ENCODE peak calls at places on chromosomes 3 and 15, in ten cellular contexts. One of them, this sample, is unnamed.

GRCh38 chr15:70252056-70252935 is 154.6 kb upstream of the TLE3 start:
- DNase-seq in mucosa of descending colon: no peak
- DNase-seq in prostate gland: peak; percentile 57
- DNase-seq in tibial artery: no peak
- DNase-seq in A549: no peak
- DNase-seq in HepG2: no peak
- DNase-seq in thoracic aorta: no peak
- DNase-seq in spleen: peak; percentile 64
- DNase-seq in DND-41: peak; percentile 78
- DNase-seq in cardiac muscle cell: no peak
- DNase-seq in this sample: no peak

GRCh38 chr15:31609243-31609642 is 282.6 kb downstream of the KLF13 start:
- DNase-seq in HepG2: no peak
- DNase-seq in cardiac muscle cell: no peak
- DNase-seq in mucosa of descending colon: no peak
- DNase-seq in A549: no peak
- DNase-seq in spleen: no peak
- DNase-seq in tibial artery: no peak
- DNase-seq in thoracic aorta: no peak
- DNase-seq in prostate gland: no peak
- DNase-seq in DND-41: no peak
- DNase-seq in this sample: no peak

GRCh38 chr15:41115088-41115651 is 910 bp downstream of the INO80 start:
- DNase-seq in prostate gland: no peak
- DNase-seq in thoracic aorta: no peak
- DNase-seq in spleen: no peak
- DNase-seq in mucosa of descending colon: no peak
- DNase-seq in DND-41: no peak
- DNase-seq in tibial artery: no peak
- DNase-seq in cardiac muscle cell: peak; percentile 66
- DNase-seq in HepG2: peak; percentile 58
- DNase-seq in A549: peak; percentile 30
- DNase-seq in this sample: no peak

GRCh38 chr15:83733691-83734090 is 79.8 kb downstream of the ADAMTSL3 start:
- DNase-seq in thoracic aorta: no peak
- DNase-seq in A549: no peak
- DNase-seq in cardiac muscle cell: no peak
- DNase-seq in spleen: no peak
- DNase-seq in mucosa of descending colon: no peak
- DNase-seq in prostate gland: no peak
- DNase-seq in tibial artery: no peak
- DNase-seq in HepG2: no peak
- DNase-seq in DND-41: no peak
- DNase-seq in this sample: no peak

GRCh38 chr3:17802993-17803392 is 60.6 kb upstream of the TBC1D5 start:
- DNase-seq in spleen: no peak
- DNase-seq in mucosa of descending colon: no peak
- DNase-seq in HepG2: no peak
- DNase-seq in cardiac muscle cell: no peak
- DNase-seq in tibial artery: no peak
- DNase-seq in prostate gland: no peak
- DNase-seq in DND-41: no peak
- DNase-seq in thoracic aorta: no peak
- DNase-seq in A549: no peak
- DNase-seq in this sample: no peak

GRCh38 chr3:31815631-31816440 is 165.2 kb downstream of the OSBPL10 start:
- DNase-seq in spleen: no peak
- DNase-seq in prostate gland: no peak
- DNase-seq in A549: no peak
- DNase-seq in tibial artery: no peak
- DNase-seq in HepG2: no peak
- DNase-seq in thoracic aorta: no peak
- DNase-seq in DND-41: no peak
- DNase-seq in mucosa of descending colon: no peak
- DNase-seq in cardiac muscle cell: peak; percentile 77
- DNase-seq in this sample: no peak

GRCh38 chr3:101061312-101061711 is 68.1 kb upstream of the ABI3BP start:
- DNase-seq in DND-41: no peak
- DNase-seq in tibial artery: no peak
- DNase-seq in HepG2: no peak
- DNase-seq in prostate gland: no peak
- DNase-seq in cardiac muscle cell: no peak
- DNase-seq in spleen: no peak
- DNase-seq in A549: no peak
- DNase-seq in thoracic aorta: no peak
- DNase-seq in mucosa of descending colon: no peak
- DNase-seq in this sample: no peak

GRCh38 chr3:9765865-9766264 is 3.9 kb downstream of the CAMK1 start:
- DNase-seq in A549: no peak
- DNase-seq in mucosa of descending colon: no peak
- DNase-seq in cardiac muscle cell: no peak
- DNase-seq in HepG2: no peak
- DNase-seq in prostate gland: no peak
- DNase-seq in DND-41: no peak
- DNase-seq in spleen: no peak
- DNase-seq in thoracic aorta: no peak
- DNase-seq in tibial artery: no peak
- DNase-seq in this sample: no peak

GRCh38 chr15:99177679-99178078 is 71.7 kb downstream of the TTC23 start:
- DNase-seq in mucosa of descending colon: no peak
- DNase-seq in cardiac muscle cell: no peak
- DNase-seq in thoracic aorta: no peak
- DNase-seq in DND-41: no peak
- DNase-seq in tibial artery: no peak
- DNase-seq in HepG2: no peak
- DNase-seq in prostate gland: no peak
- DNase-seq in A549: no peak
- DNase-seq in spleen: no peak
- DNase-seq in this sample: no peak

GRCh38 chr15:51720201-51720995 is 17.1 kb downstream of the LYSMD2 start:
- DNase-seq in tibial artery: no peak
- DNase-seq in prostate gland: no peak
- DNase-seq in A549: no peak
- DNase-seq in DND-41: no peak
- DNase-seq in spleen: no peak
- DNase-seq in mucosa of descending colon: no peak
- DNase-seq in thoracic aorta: no peak
- DNase-seq in cardiac muscle cell: no peak
- DNase-seq in HepG2: no peak
- DNase-seq in this sample: peak; percentile 35

GRCh38 chr15:89784686-89784960 is 8.5 kb downstream of the MESP2 start:
- DNase-seq in cardiac muscle cell: no peak
- DNase-seq in tibial artery: no peak
- DNase-seq in HepG2: no peak
- DNase-seq in prostate gland: no peak
- DNase-seq in DND-41: no peak
- DNase-seq in mucosa of descending colon: peak; percentile 53
- DNase-seq in thoracic aorta: no peak
- DNase-seq in spleen: peak; percentile 30
- DNase-seq in A549: no peak
- DNase-seq in this sample: no peak

GRCh38 chr3:187521546-187521945 is 148.6 kb downstream of the SST start:
- DNase-seq in prostate gland: no peak
- DNase-seq in cardiac muscle cell: no peak
- DNase-seq in tibial artery: no peak
- DNase-seq in mucosa of descending colon: no peak
- DNase-seq in spleen: no peak
- DNase-seq in thoracic aorta: no peak
- DNase-seq in DND-41: no peak
- DNase-seq in HepG2: no peak
- DNase-seq in A549: no peak
- DNase-seq in this sample: no peak

GRCh38 chr3:58217209-58217811 is 6.5 kb upstream of the DNASE1L3 start:
- DNase-seq in DND-41: peak; percentile 67
- DNase-seq in prostate gland: peak; percentile 43
- DNase-seq in cardiac muscle cell: peak; percentile 64
- DNase-seq in tibial artery: peak; percentile 77
- DNase-seq in A549: peak; percentile 92
- DNase-seq in spleen: peak; percentile 88
- DNase-seq in mucosa of descending colon: peak; percentile 64
- DNase-seq in thoracic aorta: peak; percentile 50
- DNase-seq in HepG2: peak; percentile 84
- DNase-seq in this sample: peak; percentile 69

GRCh38 chr3:178629430-178630178 is 93.4 kb downstream of the KCNMB2 start:
- DNase-seq in spleen: no peak
- DNase-seq in cardiac muscle cell: no peak
- DNase-seq in DND-41: no peak
- DNase-seq in A549: no peak
- DNase-seq in prostate gland: no peak
- DNase-seq in HepG2: no peak
- DNase-seq in mucosa of descending colon: no peak
- DNase-seq in tibial artery: no peak
- DNase-seq in thoracic aorta: no peak
- DNase-seq in this sample: no peak

GRCh38 chr15:54082836-54083492 is 104.7 kb downstream of the UNC13C start:
- DNase-seq in thoracic aorta: no peak
- DNase-seq in cardiac muscle cell: peak; percentile 52
- DNase-seq in HepG2: peak; percentile 9
- DNase-seq in mucosa of descending colon: no peak
- DNase-seq in tibial artery: no peak
- DNase-seq in prostate gland: no peak
- DNase-seq in spleen: no peak
- DNase-seq in A549: peak; percentile 3
- DNase-seq in DND-41: peak; percentile 35
- DNase-seq in this sample: peak; percentile 9

GRCh38 chr15:64640146-64640868 is 135.1 kb downstream of the RBPMS2 start:
- DNase-seq in mucosa of descending colon: no peak
- DNase-seq in cardiac muscle cell: no peak
- DNase-seq in prostate gland: peak; percentile 28
- DNase-seq in tibial artery: no peak
- DNase-seq in spleen: no peak
- DNase-seq in A549: peak; percentile 34
- DNase-seq in thoracic aorta: no peak
- DNase-seq in HepG2: peak; percentile 35
- DNase-seq in DND-41: no peak
- DNase-seq in this sample: no peak

GRCh38 chr3:48662753-48663488 is at the start of gene CELSR3:
- DNase-seq in A549: peak; percentile 92
- DNase-seq in cardiac muscle cell: peak; percentile 95
- DNase-seq in DND-41: no peak
- DNase-seq in thoracic aorta: no peak
- DNase-seq in mucosa of descending colon: peak; percentile 79
- DNase-seq in tibial artery: peak; percentile 72
- DNase-seq in prostate gland: peak; percentile 42
- DNase-seq in HepG2: peak; percentile 69
- DNase-seq in spleen: no peak
- DNase-seq in this sample: peak; percentile 90

GRCh38 chr15:45510758-45511280 is 11.7 kb downstream of the SLC30A4 start:
- DNase-seq in spleen: no peak
- DNase-seq in mucosa of descending colon: no peak
- DNase-seq in thoracic aorta: no peak
- DNase-seq in tibial artery: no peak
- DNase-seq in A549: no peak
- DNase-seq in prostate gland: no peak
- DNase-seq in HepG2: no peak
- DNase-seq in cardiac muscle cell: no peak
- DNase-seq in DND-41: no peak
- DNase-seq in this sample: no peak
- TF ChIP-seq CTCF in spleen: no peak
- TF ChIP-seq CTCF in mucosa of descending colon: no peak
- TF ChIP-seq CTCF in thoracic aorta: no peak
- TF ChIP-seq CTCF in tibial artery: no peak
- TF ChIP-seq CTCF in A549: no peak
- TF ChIP-seq CTCF in prostate gland: no peak
- TF ChIP-seq CTCF in HepG2: no peak
- TF ChIP-seq CTCF in cardiac muscle cell: no peak
- TF ChIP-seq CTCF in DND-41: no peak
- TF ChIP-seq CTCF in this sample: no peak

GRCh38 chr3:195662-196061 is 901 bp upstream of the CHL1 start:
- DNase-seq in DND-41: no peak
- DNase-seq in prostate gland: no peak
- DNase-seq in A549: no peak
- DNase-seq in cardiac muscle cell: no peak
- DNase-seq in tibial artery: no peak
- DNase-seq in thoracic aorta: no peak
- DNase-seq in HepG2: no peak
- DNase-seq in spleen: no peak
- DNase-seq in mucosa of descending colon: no peak
- DNase-seq in this sample: no peak

GRCh38 chr3:199815-200214 is 3.3 kb downstream of the CHL1 start:
- DNase-seq in spleen: no peak
- DNase-seq in prostate gland: no peak
- DNase-seq in thoracic aorta: no peak
- DNase-seq in tibial artery: no peak
- DNase-seq in HepG2: no peak
- DNase-seq in DND-41: no peak
- DNase-seq in cardiac muscle cell: no peak
- DNase-seq in mucosa of descending colon: no peak
- DNase-seq in A549: no peak
- DNase-seq in this sample: no peak

GRCh38 chr3:197154-197855 is 742 bp downstream of the CHL1 start:
- DNase-seq in DND-41: no peak
- DNase-seq in tibial artery: no peak
- DNase-seq in thoracic aorta: no peak
- DNase-seq in cardiac muscle cell: peak; percentile 30
- DNase-seq in A549: no peak
- DNase-seq in HepG2: no peak
- DNase-seq in mucosa of descending colon: peak; percentile 24
- DNase-seq in spleen: peak; percentile 75
- DNase-seq in prostate gland: no peak
- DNase-seq in this sample: no peak

GRCh38 chr3:196322-197153 is at the start of gene CHL1:
- DNase-seq in tibial artery: no peak
- DNase-seq in cardiac muscle cell: peak; percentile 46
- DNase-seq in HepG2: no peak
- DNase-seq in mucosa of descending colon: no peak
- DNase-seq in DND-41: no peak
- DNase-seq in thoracic aorta: no peak
- DNase-seq in A549: no peak
- DNase-seq in spleen: peak; percentile 72
- DNase-seq in prostate gland: no peak
- DNase-seq in this sample: no peak

GRCh38 chr3:197891-198491 is 1.4 kb downstream of the CHL1 start:
- DNase-seq in cardiac muscle cell: peak; percentile 12
- DNase-seq in prostate gland: no peak
- DNase-seq in DND-41: no peak
- DNase-seq in HepG2: no peak
- DNase-seq in thoracic aorta: no peak
- DNase-seq in tibial artery: no peak
- DNase-seq in mucosa of descending colon: peak; percentile 18
- DNase-seq in A549: no peak
- DNase-seq in spleen: peak; percentile 73
- DNase-seq in this sample: no peak
- H3K4me3 ChIP-seq in cardiac muscle cell: peak overlapping the region; percentile 37
- H3K4me3 ChIP-seq in prostate gland: peak overlapping the region; percentile 41
- H3K4me3 ChIP-seq in DND-41: no peak overlapping the region
- H3K4me3 ChIP-seq in HepG2: no peak overlapping the region
- H3K4me3 ChIP-seq in thoracic aorta: peak overlapping the region; percentile 66
- H3K4me3 ChIP-seq in tibial artery: peak overlapping the region; percentile 48
- H3K4me3 ChIP-seq in mucosa of descending colon: no peak overlapping the region
- H3K4me3 ChIP-seq in A549: peak overlapping the region; percentile 41
- H3K4me3 ChIP-seq in spleen: peak overlapping the region; percentile 72
- H3K4me3 ChIP-seq in this sample: no peak overlapping the region

GRCh38 chr3:15325228-15325627 is 7.2 kb downstream of the SH3BP5 start:
- DNase-seq in HepG2: no peak
- DNase-seq in thoracic aorta: no peak
- DNase-seq in DND-41: no peak
- DNase-seq in cardiac muscle cell: no peak
- DNase-seq in prostate gland: no peak
- DNase-seq in tibial artery: no peak
- DNase-seq in spleen: no peak
- DNase-seq in A549: no peak
- DNase-seq in mucosa of descending colon: no peak
- DNase-seq in this sample: peak; percentile 69
- H3K4me1 ChIP-seq in HepG2: peaks cover 13% of the 10 kb centered on the region
- H3K4me1 ChIP-seq in thoracic aorta: peaks cover 78% of the 10 kb centered on the region
- H3K4me1 ChIP-seq in DND-41: peaks cover 60% of the 10 kb centered on the region
- H3K4me1 ChIP-seq in cardiac muscle cell: peaks cover 9% of the 10 kb centered on the region
- H3K4me1 ChIP-seq in prostate gland: peaks cover 2% of the 10 kb centered on the region
- H3K4me1 ChIP-seq in tibial artery: peaks cover 36% of the 10 kb centered on the region
- H3K4me1 ChIP-seq in spleen: peaks cover 61% of the 10 kb centered on the region
- H3K4me1 ChIP-seq in A549: peaks cover 18% of the 10 kb centered on the region
- H3K4me1 ChIP-seq in mucosa of descending colon: no peaks in the 10 kb centered on the region
- H3K4me1 ChIP-seq in this sample: peaks cover 35% of the 10 kb centered on the region

GRCh38 chr3:5004319-5005152 is 25.3 kb downstream of the BHLHE40 start:
- DNase-seq in cardiac muscle cell: no peak
- DNase-seq in HepG2: no peak
- DNase-seq in mucosa of descending colon: no peak
- DNase-seq in spleen: no peak
- DNase-seq in tibial artery: no peak
- DNase-seq in DND-41: no peak
- DNase-seq in prostate gland: no peak
- DNase-seq in thoracic aorta: no peak
- DNase-seq in A549: no peak
- DNase-seq in this sample: no peak
- TF ChIP-seq CTCF in cardiac muscle cell: no peak
- TF ChIP-seq CTCF in HepG2: no peak
- TF ChIP-seq CTCF in mucosa of descending colon: no peak
- TF ChIP-seq CTCF in spleen: no peak
- TF ChIP-seq CTCF in tibial artery: no peak
- TF ChIP-seq CTCF in DND-41: no peak
- TF ChIP-seq CTCF in prostate gland: no peak
- TF ChIP-seq CTCF in thoracic aorta: no peak
- TF ChIP-seq CTCF in A549: no peak
- TF ChIP-seq CTCF in this sample: no peak